ENCODE peak calls at places on chromosomes 6 and 20, in ten cellular contexts. O is adrenal gland, C is tibial artery, P is uterus, J is neural progenitor cell, Y is colonic mucosa, Q is pancreas, X is H1, A is right cardiac atrium, B is hepatocyte. R is an unnamed sample.

GRCh38 chr6:29499704-29500103 is 11.9 kb upstream of the MAS1L start:
- DNase-seq in O (no peak), C (no peak), P (no peak), J (no peak), Y (no peak), Q (no peak), X (peak), A (no peak), B (no peak), R (no peak)

GRCh38 chr6:153538491-153538890 is 407.4 kb upstream of the RGS17 start:
- DNase-seq in O (no peak), C (no peak), P (no peak), J (no peak), Y (no peak), Q (no peak), X (no peak), A (no peak), B (no peak), R (no peak)

GRCh38 chr6:99353126-99353525 is 3.7 kb upstream of the FAXC start:
- DNase-seq in O (no peak), C (no peak), P (no peak), J (peak), Y (no peak), Q (no peak), X (no peak), A (no peak), B (peak), R (no peak)

GRCh38 chr6:149864578-149865535 is 698 bp upstream of the LRP11 start:
- DNase-seq in O (peak), C (peak), P (no peak), J (peak), Y (peak), Q (no peak), X (no peak), A (no peak), B (peak), R (peak)

GRCh38 chr20:61704661-61705060 is 361.0 kb downstream of the TAF4 start:
- DNase-seq in O (no peak), C (no peak), P (no peak), J (no peak), Y (no peak), Q (no peak), X (no peak), A (no peak), B (no peak), R (no peak)

GRCh38 chr6:32852844-32853540 is 512 bp downstream of the TAP1 start:
- DNase-seq in O (peak), C (peak), P (peak), J (peak), Y (peak), Q (peak), X (peak), A (peak), B (peak), R (no peak)

GRCh38 chr6:38179300-38179699 is 359.8 kb downstream of the ZFAND3 start:
- DNase-seq in O (no peak), C (peak), P (no peak), J (no peak), Y (no peak), Q (no peak), X (peak), A (no peak), B (no peak), R (no peak)

GRCh38 chr6:91442342-91442741 is 855.5 kb upstream of the MAP3K7 start:
- DNase-seq in O (no peak), C (no peak), P (no peak), J (no peak), Y (no peak), Q (no peak), X (no peak), A (no peak), B (no peak), R (no peak)

GRCh38 chr6:136772685-136773472 is 19.4 kb downstream of the MAP3K5 start:
- DNase-seq in O (peak), C (no peak), P (no peak), J (peak), Y (no peak), Q (no peak), X (no peak), A (no peak), B (peak), R (no peak)

GRCh38 chr20:35146299-35146921 is 726 bp downstream of the EDEM2 start:
- DNase-seq in O (peak), C (no peak), P (no peak), J (peak), Y (peak), Q (peak), X (no peak), A (no peak), B (peak), R (no peak)

GRCh38 chr6:134035823-134036296 is 16.6 kb downstream of the SLC2A12 start:
- DNase-seq in O (no peak), C (no peak), P (no peak), J (no peak), Y (peak), Q (no peak), X (no peak), A (no peak), B (peak), R (peak)

GRCh38 chr6:141212296-141212695 is 920.4 kb upstream of the GJE1 start:
- DNase-seq in O (no peak), C (no peak), P (no peak), J (no peak), Y (no peak), Q (no peak), X (no peak), A (no peak), B (no peak), R (no peak)

GRCh38 chr20:3081641-3082040 is 2.9 kb downstream of the AVP start:
- DNase-seq in O (peak), C (no peak), P (no peak), J (no peak), Y (no peak), Q (no peak), X (no peak), A (no peak), B (no peak), R (no peak)

GRCh38 chr6:72464791-72465691 is 156.8 kb upstream of the KCNQ5 start:
- DNase-seq in O (peak), C (no peak), P (no peak), J (no peak), Y (no peak), Q (no peak), X (no peak), A (no peak), B (peak), R (no peak)

GRCh38 chr6:56552212-56553130 is 90.2 kb downstream of the DST start:
- DNase-seq in O (peak), C (no peak), P (no peak), J (no peak), Y (no peak), Q (no peak), X (no peak), A (no peak), B (no peak), R (no peak)

GRCh38 chr6:118697554-118697953 is 46.2 kb upstream of the CEP85L start:
- DNase-seq in O (no peak), C (no peak), P (no peak), J (no peak), Y (no peak), Q (no peak), X (no peak), A (no peak), B (no peak), R (no peak)

GRCh38 chr20:54059691-54060364 is 10.6 kb downstream of the BCAS1 start:
- DNase-seq in O (no peak), C (no peak), P (no peak), J (no peak), Y (no peak), Q (no peak), X (no peak), A (no peak), B (no peak), R (no peak)

GRCh38 chr6:102619585-102619984 is 1226.1 kb downstream of the GRIK2 start:
- DNase-seq in O (no peak), C (no peak), P (no peak), J (peak), Y (no peak), Q (no peak), X (no peak), A (no peak), B (peak), R (no peak)

GRCh38 chr6:152093711-152094110 is 286.2 kb downstream of the ESR1 start:
- DNase-seq in O (no peak), C (no peak), P (no peak), J (no peak), Y (no peak), Q (no peak), X (no peak), A (no peak), B (no peak), R (no peak)

GRCh38 chr6:142773859-142774258 is 171.1 kb downstream of the HIVEP2 start:
- DNase-seq in O (no peak), C (no peak), P (no peak), J (no peak), Y (peak), Q (no peak), X (no peak), A (no peak), B (peak), R (no peak)

DNA sequence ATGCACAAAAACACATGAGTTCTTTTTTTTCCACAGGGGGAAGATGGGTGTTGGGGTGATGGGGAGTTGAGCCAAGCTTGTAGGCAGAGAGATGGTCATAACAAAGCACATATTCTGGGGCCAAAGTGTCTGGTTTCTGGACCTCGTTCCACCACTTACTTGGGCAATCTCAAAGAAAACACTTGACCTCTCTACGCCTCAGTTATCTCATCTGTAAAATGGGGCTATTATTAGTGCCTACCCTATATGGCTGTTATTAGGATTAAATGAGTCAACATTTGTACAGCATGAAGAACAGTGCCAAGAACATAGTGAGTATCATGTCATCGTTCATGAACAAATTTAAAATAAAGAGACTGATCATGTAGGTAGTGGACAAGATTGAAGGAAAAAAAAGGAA is 14.5 kb downstream of the EEF1E1 start:
- DNase-seq in O (no peak), C (no peak), P (no peak), J (no peak), Y (no peak), Q (no peak), X (no peak), A (no peak), B (no peak), R (no peak)
- H3K4me3 ChIP-seq in O (no peak), C (no peak), P (no peak), J (no peak), Y (no peak), Q (no peak), X (no peak), A (no peak), B (no peak), R (no peak)

DNA sequence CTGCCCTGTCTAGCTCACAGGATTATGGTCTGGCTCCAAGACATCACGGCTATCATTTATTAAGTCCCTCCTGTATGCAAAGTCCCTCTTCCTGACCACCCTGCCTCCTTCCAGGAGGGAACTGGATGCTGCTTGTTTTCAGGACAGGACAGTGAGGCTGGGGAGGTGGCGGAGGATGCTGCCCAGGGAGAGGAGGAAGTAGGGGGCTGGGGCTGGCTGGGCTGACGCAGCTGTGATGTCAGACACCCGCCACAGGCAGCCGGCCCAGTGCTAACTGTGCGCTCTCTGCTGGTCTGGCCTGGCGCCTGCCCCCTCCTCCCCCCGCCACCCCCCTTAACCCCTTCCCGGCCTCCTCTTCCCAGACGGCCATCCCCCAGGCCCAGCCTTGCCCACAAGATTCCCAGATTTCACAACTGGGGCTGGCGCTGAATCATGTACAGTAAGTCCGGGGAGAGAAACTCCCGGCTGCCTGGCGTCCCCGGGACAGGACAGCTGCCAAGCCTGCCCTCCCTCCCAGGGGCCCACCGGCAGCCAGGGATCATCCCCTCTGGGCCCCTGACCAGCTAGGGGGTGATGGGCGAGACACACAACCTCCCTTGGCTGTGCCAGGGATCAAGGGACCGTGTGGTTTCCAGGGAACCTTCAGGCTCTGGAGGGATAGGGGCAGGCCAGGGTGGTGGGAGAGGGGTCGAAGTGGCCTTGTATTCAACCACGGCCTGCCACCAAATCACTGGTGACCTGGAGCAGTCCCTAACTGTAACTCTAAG is 118.1 kb downstream of the CEBPB start:
- DNase-seq in O (peak), C (peak), P (peak), J (peak), Y (peak), Q (peak), X (no peak), A (peak), B (peak), R (peak)
- H3K27ac ChIP-seq in O (peak), C (peak), P (peak), J (no peak), Y (peak), Q (no peak), X (no peak), A (peak), B (peak), R (peak)

GRCh38 chr6:35931120-35931561 is 10.2 kb upstream of the SRPK1 start:
- DNase-seq in O (no peak), C (no peak), P (no peak), J (peak), Y (no peak), Q (no peak), X (peak), A (no peak), B (no peak), R (no peak)

GRCh38 chr6:35926509-35927215 is 5.8 kb upstream of the SRPK1 start:
- DNase-seq in O (no peak), C (no peak), P (no peak), J (no peak), Y (no peak), Q (no peak), X (no peak), A (no peak), B (no peak), R (no peak)

GRCh38 chr6:35925961-35926360 is 5.1 kb upstream of the SRPK1 start:
- DNase-seq in O (no peak), C (no peak), P (no peak), J (no peak), Y (no peak), Q (no peak), X (no peak), A (no peak), B (no peak), R (no peak)

GRCh38 chr6:35933844-35934243 is 12.9 kb upstream of the SRPK1 start:
- DNase-seq in O (no peak), C (no peak), P (no peak), J (no peak), Y (no peak), Q (no peak), X (no peak), A (no peak), B (no peak), R (no peak)

GRCh38 chr6:35929601-35930000 is 8.7 kb upstream of the SRPK1 start:
- DNase-seq in O (no peak), C (no peak), P (no peak), J (no peak), Y (no peak), Q (no peak), X (no peak), A (no peak), B (no peak), R (no peak)
- H3K4me3 ChIP-seq in O (no peak), C (no peak), P (no peak), J (no peak), Y (no peak), Q (no peak), X (no peak), A (no peak), B (no peak), R (no peak)

DNA sequence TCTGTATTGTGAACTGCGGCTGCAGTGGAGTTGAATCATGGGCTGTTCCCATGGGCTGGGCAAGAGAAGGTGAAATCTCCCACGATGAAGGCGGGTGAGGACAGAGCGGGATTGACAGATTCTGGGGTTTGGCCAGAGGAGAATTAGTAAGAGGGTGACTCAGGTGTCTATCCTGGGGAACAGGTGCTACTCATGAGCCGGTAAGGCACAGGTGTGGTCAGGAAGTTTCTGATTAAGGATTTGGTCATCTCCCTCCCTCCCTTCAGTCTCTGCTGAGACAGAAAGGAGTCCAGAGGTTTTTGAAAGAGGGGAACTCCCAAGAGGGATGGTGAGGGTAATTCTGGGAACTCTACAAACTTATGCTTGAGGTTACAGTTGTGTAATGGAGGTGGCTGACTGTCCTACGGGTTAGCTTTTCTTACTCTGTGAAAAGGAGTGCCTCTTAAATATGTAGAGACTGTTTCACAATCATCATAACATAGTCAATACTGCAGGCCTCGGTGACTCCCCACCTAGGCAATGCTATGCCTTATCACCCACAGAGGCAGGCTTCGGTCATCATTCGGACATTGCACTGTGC is 31.5 kb downstream of the SERPINB1 start:
- DNase-seq in O (no peak), C (no peak), P (no peak), J (no peak), Y (peak), Q (no peak), X (no peak), A (no peak), B (peak), R (no peak)
- H3K27ac ChIP-seq in O (no peak), C (no peak), P (no peak), J (no peak), Y (peak), Q (no peak), X (no peak), A (no peak), B (peak), R (peak)

DNA sequence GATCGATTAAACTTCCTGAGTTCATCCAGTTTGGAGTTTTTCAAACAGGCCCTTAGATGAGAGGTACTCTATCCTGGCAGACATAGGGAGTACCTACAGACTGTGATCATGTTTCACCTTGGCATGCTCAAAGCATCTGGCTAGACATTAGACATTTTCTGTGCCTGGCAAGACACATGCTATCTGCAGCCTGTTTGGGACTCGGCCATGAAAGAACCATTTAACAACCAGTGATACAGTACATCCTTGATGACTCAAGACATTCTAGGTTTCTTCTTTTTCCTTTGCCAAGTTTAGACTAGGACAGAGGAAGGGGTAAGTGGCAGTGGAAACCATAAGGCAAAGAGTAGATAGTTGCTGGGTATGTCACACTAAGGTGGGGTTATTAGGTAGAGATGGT is 15.4 kb upstream of the PAQR8 start:
- DNase-seq in O (no peak), C (no peak), P (no peak), J (no peak), Y (no peak), Q (no peak), X (no peak), A (no peak), B (no peak), R (no peak)
- H3K4me3 ChIP-seq in O (no peak), C (no peak), P (no peak), J (no peak), Y (no peak), Q (no peak), X (no peak), A (no peak), B (no peak), R (no peak)

DNA sequence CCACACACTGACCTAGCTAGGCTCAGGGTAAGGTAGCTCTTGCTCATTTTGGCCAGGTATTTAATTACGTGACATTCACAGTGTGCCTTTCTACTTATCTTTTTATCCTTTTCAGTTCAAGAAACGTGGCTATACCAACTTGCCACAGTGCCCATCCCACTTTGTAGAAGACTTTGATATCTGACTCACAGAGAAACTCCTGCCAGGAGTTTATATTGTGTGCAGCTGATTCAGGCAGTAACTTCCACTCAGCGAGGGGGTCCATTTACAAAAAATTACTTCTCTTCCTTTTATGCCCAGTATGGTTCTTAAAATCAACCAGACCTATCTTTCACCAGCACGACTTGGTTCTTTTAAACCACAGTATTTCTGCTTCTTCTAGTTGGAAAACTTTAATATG is 75.6 kb downstream of the PRL start:
- DNase-seq in O (no peak), C (no peak), P (no peak), J (no peak), Y (no peak), Q (no peak), X (no peak), A (no peak), B (no peak), R (no peak)
- H3K27ac ChIP-seq in O (no peak), C (no peak), P (no peak), J (no peak), Y (no peak), Q (no peak), X (peak), A (no peak), B (peak), R (no peak)

DNA sequence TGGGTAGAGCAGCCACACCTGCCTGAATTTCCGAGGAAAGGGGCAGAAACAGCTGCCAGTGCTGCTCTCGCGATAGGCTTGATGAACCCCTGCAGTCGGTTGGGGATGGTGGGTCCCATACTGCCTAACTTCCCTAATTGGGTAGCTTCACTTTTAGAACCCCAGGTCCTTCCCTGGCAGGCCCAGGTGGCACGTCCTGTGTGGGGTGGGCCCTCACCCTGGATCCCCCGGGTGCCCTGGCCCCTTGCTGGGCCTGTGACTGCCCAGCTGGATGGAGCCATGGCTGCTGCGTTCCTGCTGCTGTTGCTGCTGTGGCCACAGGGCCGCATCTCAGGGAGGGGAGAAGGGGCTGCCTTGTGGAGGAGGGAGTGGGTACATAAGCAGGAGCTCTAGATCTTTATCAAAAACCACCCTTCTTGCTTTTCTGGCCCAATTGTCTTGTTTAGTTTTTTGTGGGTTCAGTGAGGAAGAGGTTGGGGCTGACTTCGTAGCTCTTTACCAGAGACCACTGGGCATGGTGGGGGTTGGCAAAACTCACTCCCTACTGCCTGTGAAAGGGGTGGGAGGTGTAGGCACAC is 19.2 kb downstream of the TREML4 start:
- DNase-seq in O (no peak), C (no peak), P (no peak), J (no peak), Y (no peak), Q (no peak), X (no peak), A (no peak), B (no peak), R (no peak)
- H3K4me3 ChIP-seq in O (no peak), C (no peak), P (no peak), J (no peak), Y (no peak), Q (no peak), X (no peak), A (no peak), B (no peak), R (no peak)

DNA sequence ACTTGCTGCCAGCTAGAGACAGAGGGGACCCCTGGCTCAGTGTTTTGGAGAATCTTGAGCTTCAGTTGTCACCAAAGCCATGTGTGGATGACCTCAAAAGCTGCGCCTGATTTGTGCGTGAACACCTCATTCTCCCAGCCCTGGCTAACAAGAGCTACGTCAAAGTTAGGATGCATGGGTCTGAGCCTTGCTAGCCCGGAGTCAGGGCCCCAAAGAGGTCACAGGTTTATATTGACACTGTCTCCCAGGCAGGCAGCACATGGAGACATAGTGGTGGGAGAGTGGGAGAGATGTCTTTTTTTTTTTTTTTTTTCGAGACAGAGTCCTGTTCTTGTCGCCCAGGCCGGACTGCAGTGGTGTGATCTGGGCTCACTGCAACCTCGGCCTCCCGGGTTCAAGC is 36.1 kb upstream of the DUSP22 start:
- DNase-seq in O (no peak), C (no peak), P (no peak), J (no peak), Y (no peak), Q (no peak), X (no peak), A (no peak), B (no peak), R (no peak)
- H3K27ac ChIP-seq in O (no peak), C (no peak), P (no peak), J (no peak), Y (no peak), Q (no peak), X (no peak), A (no peak), B (no peak), R (no peak)